ENCODE peak calls at places on chromosomes 13 and 19, in four cellular contexts. Y is HepG2, N is K562, A is GM12878. M is an unnamed sample.
A peak's percentile ranks its signal among the peaks of the same experiment; 100 is the strongest.

GRCh38 chr19:52520013-52520412 is 7.5 kb upstream of the ZNF808 start:
- DNase-seq in Y (no peak), N (peak; percentile 58), A (no peak), M (no peak)

GRCh38 chr13:40404967-40405716 is 261.3 kb downstream of the FOXO1 start:
- DNase-seq in Y (no peak), N (no peak), A (no peak), M (no peak)

GRCh38 chr13:113536461-113537110 is 46.1 kb upstream of the DCUN1D2 start:
- DNase-seq in Y (no peak), N (no peak), A (no peak), M (no peak)

GRCh38 chr13:44423824-44424223 is 50.2 kb downstream of the SERP2 start:
- DNase-seq in Y (no peak), N (no peak), A (no peak), M (no peak)

GRCh38 chr19:55255618-55256423 is 3.0 kb downstream of the PPP6R1 start:
- DNase-seq in Y (peak; percentile 47), N (peak; percentile 46), A (peak; percentile 39), M (no peak)

GRCh38 chr13:38008636-38009035 is 139.1 kb upstream of the TRPC4 start:
- DNase-seq in Y (no peak), N (peak; percentile 27), A (no peak), M (no peak)

GRCh38 chr19:52170863-52171320 is 529 bp downstream of the ZNF836 start:
- DNase-seq in Y (no peak), N (no peak), A (no peak), M (no peak)

GRCh38 chr13:90105881-90106496 is 1241.5 kb upstream of the MIR17HG start:
- DNase-seq in Y (no peak), N (no peak), A (no peak), M (no peak)

GRCh38 chr19:33755314-33756020 is 41.2 kb upstream of the KCTD15 start:
- DNase-seq in Y (no peak), N (no peak), A (no peak), M (no peak)

GRCh38 chr19:50203281-50204080 is at the start of gene MYH14:
- DNase-seq in Y (peak; percentile 79), N (peak; percentile 75), A (no peak), M (peak; percentile 27)

GRCh38 chr13:27663947-27664346 is 42.3 kb downstream of the POLR1D start:
- DNase-seq in Y (no peak), N (no peak), A (no peak), M (no peak)

GRCh38 chr13:28678809-28679208 is 19.9 kb downstream of the POMP start:
- DNase-seq in Y (no peak), N (no peak), A (no peak), M (no peak)

GRCh38 chr13:46555722-46556121 is 2.8 kb downstream of the LRCH1 start:
- DNase-seq in Y (no peak), N (no peak), A (no peak), M (no peak)

GRCh38 chr19:16899566-16900075 is 10.8 kb downstream of the F2RL3 start:
- DNase-seq in Y (peak; percentile 22), N (peak; percentile 74), A (no peak), M (peak; percentile 28)

GRCh38 chr19:49580264-49581006 is at the start of gene NOSIP:
- DNase-seq in Y (peak; percentile 93), N (peak; percentile 98), A (peak; percentile 89), M (peak; percentile 92)

GRCh38 chr19:21135433-21135832 is 6.4 kb upstream of the ZNF431 start:
- DNase-seq in Y (no peak), N (no peak), A (no peak), M (no peak)

GRCh38 chr19:8363803-8364771 is at the start of gene ANGPTL4:
- DNase-seq in Y (no peak), N (peak; percentile 63), A (no peak), M (no peak)

GRCh38 chr19:33219261-33219812 is 6.3 kb downstream of the SLC7A10 start:
- DNase-seq in Y (no peak), N (peak; percentile 18), A (no peak), M (no peak)

GRCh38 chr13:79455331-79455730 is 25.6 kb upstream of the NDFIP2 start:
- DNase-seq in Y (no peak), N (no peak), A (no peak), M (no peak)

GRCh38 chr13:31105020-31105800 is 56.5 kb downstream of the HSPH1 start:
- DNase-seq in Y (no peak), N (no peak), A (no peak), M (no peak)

GRCh38 chr13:42760949-42761348 is 20.4 kb upstream of the FAM216B start:
- DNase-seq in Y (no peak), N (no peak), A (no peak), M (no peak)

GRCh38 chr13:102327119-102327617 is 74.7 kb downstream of the FGF14 start:
- DNase-seq in Y (no peak), N (no peak), A (no peak), M (no peak)

GRCh38 chr13:114099191-114099590 is 33.2 kb downstream of the RASA3 start:
- DNase-seq in Y (peak; percentile 13), N (peak; percentile 64), A (no peak), M (no peak)

GRCh38 chr19:30225615-30226463 is 146.3 kb upstream of the ZNF536 start:
- DNase-seq in Y (no peak), N (no peak), A (no peak), M (no peak)

GRCh38 chr13:33353210-33353609 is 67.7 kb upstream of the STARD13 start:
- DNase-seq in Y (no peak), N (no peak), A (peak; percentile 11), M (no peak)

GRCh38 chr13:108895220-108895704 is 265.9 kb downstream of the MYO16 start:
- DNase-seq in Y (peak; percentile 36), N (peak; percentile 48), A (no peak), M (no peak)

GRCh38 chr19:47377208-47377701 is 28.1 kb downstream of the DHX34 start:
- DNase-seq in Y (no peak), N (peak; percentile 25), A (no peak), M (no peak)

GRCh38 chr19:54415208-54415900 is at the start of gene TTYH1:
- DNase-seq in Y (no peak), N (no peak), A (no peak), M (no peak)

GRCh38 chr13:40609972-40610726 is 56.3 kb downstream of the FOXO1 start:
- DNase-seq in Y (no peak), N (no peak), A (no peak), M (no peak)

GRCh38 chr13:52085416-52085815 is 43.5 kb downstream of the NEK5 start:
- DNase-seq in Y (no peak), N (no peak), A (no peak), M (no peak)

GRCh38 chr19:4310247-4311121 is 6.1 kb downstream of the FSD1 start:
- DNase-seq in Y (peak; percentile 94), N (peak; percentile 90), A (no peak), M (no peak)

GRCh38 chr13:79541426-79542049 is 60.6 kb downstream of the NDFIP2 start:
- DNase-seq in Y (peak; percentile 62), N (peak; percentile 61), A (peak; percentile 49), M (peak; percentile 47)

GRCh38 chr13:77660841-77661250 is 36.6 kb upstream of the SLAIN1 start:
- DNase-seq in Y (no peak), N (no peak), A (no peak), M (no peak)

GRCh38 chr13:77521595-77522367 is 13.7 kb upstream of the SCEL start:
- DNase-seq in Y (no peak), N (no peak), A (no peak), M (peak; percentile 27)

GRCh38 chr13:45623516-45624090 is 8.1 kb upstream of the ERICH6B start:
- DNase-seq in Y (peak; percentile 19), N (peak; percentile 6), A (peak; percentile 21), M (no peak)

DNA sequence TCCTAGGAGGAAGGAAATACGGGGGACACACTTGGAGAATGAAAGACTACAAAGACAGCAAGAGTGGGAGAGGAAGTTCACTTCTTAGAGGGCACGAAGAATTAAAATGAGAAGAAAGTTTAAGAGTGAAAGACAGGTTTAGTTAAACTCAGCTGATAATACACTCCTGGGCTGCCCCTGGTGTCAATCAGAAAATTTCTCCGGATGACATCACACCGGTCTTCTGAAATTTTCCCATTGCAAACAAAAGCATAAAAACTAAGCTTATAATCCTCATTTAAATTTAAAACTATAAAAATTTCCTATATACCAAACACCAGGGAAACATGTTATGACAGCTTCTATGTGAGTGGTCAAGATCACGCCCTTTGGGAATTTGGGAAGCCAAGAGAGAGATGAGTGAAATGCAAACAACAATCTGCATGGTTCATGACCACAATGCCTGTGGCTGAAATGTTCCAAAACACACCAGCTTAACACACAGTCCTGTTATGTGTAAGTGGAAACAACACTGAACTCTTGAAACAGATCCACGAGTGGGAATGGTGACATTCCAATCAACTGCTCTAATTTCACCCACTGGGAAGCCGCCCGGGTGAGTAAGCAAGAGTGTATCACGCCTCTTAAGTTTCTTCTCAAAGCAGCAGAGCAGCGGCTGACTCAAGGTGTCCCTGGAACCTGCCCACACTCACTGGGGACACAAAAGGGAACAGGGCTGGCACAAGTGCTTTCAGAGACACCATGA is 49.0 kb downstream of the BRD4 start:
- DNase-seq in Y (no peak), N (no peak), A (no peak), M (no peak)
- TF ChIP-seq ZNF274 in Y (no peak), N (no peak), A (no peak), M (no peak)

DNA sequence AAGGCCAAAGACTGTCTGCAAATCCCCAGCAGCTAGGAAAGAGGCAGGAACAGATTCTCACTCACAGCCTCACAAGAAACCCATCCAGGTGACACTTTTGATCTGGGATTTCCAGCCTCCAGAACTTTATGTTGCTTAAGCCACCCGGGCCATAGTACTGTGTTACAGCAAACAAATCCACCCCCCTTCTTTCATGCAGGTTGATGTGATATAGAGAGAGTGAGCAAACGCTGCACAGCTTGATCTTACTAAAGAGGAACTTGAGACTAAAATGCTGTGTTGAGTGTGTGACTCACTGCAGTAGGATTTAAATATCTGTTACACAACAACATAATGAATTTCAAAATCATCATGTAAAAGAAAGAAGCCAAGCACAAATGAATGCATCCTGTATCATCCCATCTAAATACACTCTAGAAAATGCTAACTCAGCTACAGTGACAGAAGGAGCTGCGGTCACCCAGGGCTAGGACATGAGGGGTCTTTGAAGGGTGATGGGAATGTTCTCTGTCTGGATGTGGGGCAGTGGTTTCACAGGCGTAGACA is 32.2 kb downstream of the RCBTB2 start:
- DNase-seq in Y (peak; percentile 41), N (no peak), A (no peak), M (no peak)
- TF ChIP-seq YY1 in Y (no peak), N (no peak), A (no peak), M (no peak)

GRCh38 chr19:2064395-2064787 is 13.3 kb upstream of the MKNK2 start:
- DNase-seq in Y (no peak), N (no peak), A (no peak), M (no peak)
- H3K9ac ChIP-seq in Y (peak overlapping the region; percentile 58), N (peak overlapping the region; percentile 81), A (no peak overlapping the region), M (no peak overlapping the region)

GRCh38 chr19:44903602-44904425 is 1.8 kb upstream of the APOE start:
- DNase-seq in Y (peak; percentile 80), N (peak; percentile 86), A (no peak), M (peak; percentile 56)
- TF ChIP-seq ZNF274 in Y (peak; percentile 36), N (no peak), A (no peak), M (no peak)